ENCODE peak calls at places on chromosomes 2 and 18, in eight cellular contexts. O, N, L, H, X, E, P and R are unnamed samples.

GRCh38 chr2:16408331-16409005 is 257.2 kb downstream of the CYRIA start:
- DNase-seq in X (peak; percentile 37), P (no peak), E (no peak), O (no peak), H (no peak), N (no peak), L (no peak), R (no peak)

GRCh38 chr2:197888322-197888721 is 83.9 kb downstream of the PLCL1 start:
- DNase-seq in O (no peak), H (no peak), E (no peak), X (no peak), P (no peak), N (no peak), L (no peak), R (no peak)

GRCh38 chr2:36650031-36650430 is 46.5 kb upstream of the VIT start:
- DNase-seq in H (no peak), X (no peak), E (no peak), P (no peak), O (peak; percentile 61), L (peak; percentile 13), N (peak; percentile 81), R (peak; percentile 67)

GRCh38 chr2:7697052-7697451 is 779.8 kb downstream of the RNF144A start:
- DNase-seq in P (peak; percentile 19), E (no peak), O (no peak), L (no peak), H (no peak), N (no peak), X (no peak), R (no peak)

GRCh38 chr2:60515751-60516226 is 37.7 kb downstream of the BCL11A start:
- DNase-seq in L (no peak), H (no peak), E (peak; percentile 94), X (no peak), N (peak; percentile 85), O (no peak), P (no peak), R (peak; percentile 64)

GRCh38 chr2:95158891-95159619 is 593 bp downstream of the ZNF514 start:
- DNase-seq in E (no peak), H (no peak), X (peak; percentile 70), O (peak; percentile 35), P (peak; percentile 67), N (peak; percentile 44), L (peak; percentile 53), R (peak; percentile 62)

GRCh38 chr18:8890957-8891464 is 185.7 kb downstream of the MTCL1 start:
- DNase-seq in H (no peak), N (peak; percentile 99), L (no peak), E (peak; percentile 88), P (no peak), X (no peak), O (peak; percentile 75), R (peak; percentile 81)

GRCh38 chr2:166134252-166135151 is 6.7 kb upstream of the SCN1A start:
- DNase-seq in L (peak; percentile 38), O (peak; percentile 50), E (no peak), H (no peak), X (no peak), N (no peak), P (no peak), R (peak; percentile 39)

GRCh38 chr18:47730795-47731194 is 199.7 kb downstream of the SMAD2 start:
- DNase-seq in X (no peak), H (no peak), E (no peak), O (no peak), N (peak; percentile 62), L (no peak), P (no peak), R (no peak)

GRCh38 chr2:169860149-169860548 is 32.9 kb downstream of the UBR3 start:
- DNase-seq in X (no peak), O (no peak), N (no peak), E (no peak), H (no peak), P (no peak), L (no peak), R (no peak)

GRCh38 chr2:187825108-187825507 is 270.9 kb upstream of the TFPI start:
- DNase-seq in O (no peak), N (no peak), H (no peak), L (no peak), E (no peak), P (no peak), X (no peak), R (no peak)

GRCh38 chr18:50720281-50720680 is 99.5 kb downstream of the MRO start:
- DNase-seq in N (peak; percentile 51), H (no peak), O (no peak), E (no peak), L (no peak), P (peak; percentile 68), X (no peak), R (no peak)

GRCh38 chr18:2274613-2275012 is 296.7 kb downstream of the METTL4 start:
- DNase-seq in E (no peak), O (no peak), X (no peak), P (no peak), H (no peak), L (no peak), N (no peak), R (no peak)

GRCh38 chr2:97354576-97354975 is 235.1 kb downstream of the ANKRD36B start:
- DNase-seq in H (no peak), X (no peak), N (no peak), O (no peak), P (no peak), L (no peak), E (no peak), R (no peak)

GRCh38 chr2:177172034-177172880 is 40.3 kb upstream of the HNRNPA3 start:
- DNase-seq in E (no peak), X (no peak), H (no peak), N (peak; percentile 90), L (no peak), P (no peak), O (peak; percentile 20), R (no peak)

GRCh38 chr2:119468154-119468955 is 36.7 kb downstream of the TMEM37 start:
- DNase-seq in X (no peak), E (no peak), H (no peak), N (no peak), L (no peak), P (no peak), O (no peak), R (no peak)

GRCh38 chr18:77077401-77077800 is 55.2 kb downstream of the MBP start:
- DNase-seq in X (no peak), N (no peak), O (no peak), L (no peak), E (no peak), H (no peak), P (no peak), R (no peak)

GRCh38 chr2:44937688-44938240 is 3.7 kb upstream of the SIX3 start:
- DNase-seq in E (no peak), P (peak; percentile 98), O (no peak), L (peak; percentile 76), H (no peak), X (no peak), N (peak; percentile 37), R (no peak)

GRCh38 chr2:230266654-230267053 is 41.1 kb downstream of the SP140 start:
- DNase-seq in E (no peak), L (no peak), O (no peak), N (no peak), H (no peak), P (no peak), X (no peak), R (no peak)

GRCh38 chr18:61676763-61677434 is 215.9 kb downstream of the RNF152 start:
- DNase-seq in P (no peak), O (no peak), X (no peak), H (no peak), E (peak; percentile 12), L (no peak), N (peak; percentile 68), R (no peak)

GRCh38 chr2:210620456-210620855 is 64.1 kb downstream of the CPS1 start:
- DNase-seq in H (no peak), P (no peak), E (no peak), L (no peak), N (no peak), X (no peak), O (no peak), R (no peak)

GRCh38 chr2:195486987-195487644 is 169.9 kb upstream of the SLC39A10 start:
- DNase-seq in H (no peak), L (no peak), E (no peak), P (no peak), X (peak; percentile 37), N (peak; percentile 70), O (peak; percentile 3), R (peak; percentile 40)

GRCh38 chr2:12714391-12715221 is 2.1 kb upstream of the TRIB2 start:
- DNase-seq in L (no peak), X (no peak), H (no peak), E (no peak), P (no peak), O (peak; percentile 19), N (peak; percentile 51), R (no peak)

GRCh38 chr2:4635289-4635688 is 931.9 kb downstream of the DCDC2C start:
- DNase-seq in E (no peak), P (no peak), L (no peak), H (no peak), X (no peak), N (no peak), O (no peak), R (no peak)

GRCh38 chr2:188303363-188304031 is 11.8 kb downstream of the GULP1 start:
- DNase-seq in P (no peak), L (no peak), N (peak; percentile 95), X (no peak), H (no peak), O (peak; percentile 34), E (no peak), R (peak; percentile 12)

GRCh38 chr18:48810805-48811204 is 140.0 kb downstream of the SMAD7 start:
- DNase-seq in P (no peak), H (no peak), X (no peak), O (no peak), L (no peak), N (no peak), E (no peak), R (no peak)

GRCh38 chr2:241561811-241562210 is 3.3 kb downstream of the BOK start:
- DNase-seq in L (no peak), P (no peak), E (no peak), N (peak; percentile 74), X (no peak), O (peak; percentile 84), H (no peak), R (peak; percentile 85)

GRCh38 chr18:74929110-74929509 is 279.8 kb downstream of the PTGR3 start:
- DNase-seq in O (no peak), X (no peak), P (no peak), E (no peak), H (no peak), L (no peak), N (no peak), R (no peak)

GRCh38 chr2:105607920-105608504 is 136.7 kb upstream of the NCK2 start:
- DNase-seq in P (no peak), E (no peak), L (no peak), O (no peak), X (no peak), N (no peak), H (no peak), R (no peak)

GRCh38 chr18:8439091-8439490 is 170.1 kb upstream of the RAB12 start:
- DNase-seq in H (no peak), N (peak; percentile 17), P (no peak), O (no peak), X (no peak), L (no peak), E (no peak), R (no peak)

GRCh38 chr18:35495821-35496368 is 1.9 kb downstream of the INO80C start:
- DNase-seq in N (no peak), X (no peak), H (no peak), P (no peak), L (no peak), O (no peak), E (no peak), R (no peak)

GRCh38 chr2:181123798-181124217 is 143.4 kb downstream of the UBE2E3 start:
- DNase-seq in P (no peak), L (no peak), N (no peak), E (no peak), H (peak; percentile 18), X (no peak), O (no peak), R (no peak)

GRCh38 chr2:30226144-30227032 is 4.9 kb upstream of the LBH start:
- DNase-seq in O (no peak), X (no peak), N (no peak), P (no peak), H (no peak), L (no peak), E (peak; percentile 52), R (no peak)

GRCh38 chr2:37582911-37583310 is 88.5 kb downstream of the CDC42EP3 start:
- DNase-seq in X (no peak), N (no peak), H (no peak), L (no peak), O (no peak), E (no peak), P (peak; percentile 36), R (no peak)